ENCODE peak calls at places on chromosomes 13 and 19, in eight cellular contexts. O is heart right ventricle, P is psoas muscle, G is nucleus accumbens, V is T-helper 1 cell, I is esophagus squamous epithelium, B is left ventricle myocardium superior, D is DMS153. S is an unnamed sample.

GRCh38 chr19:56138069-56138468 is 3.0 kb upstream of the ZNF444 start:
- DNase-seq in O (no peak), P (no peak), G (no peak), V (no peak), I (no peak), B (no peak), D (no peak), S (no peak)

GRCh38 chr19:17075860-17076538 is 422 bp downstream of the MYO9B start:
- DNase-seq in O (peak), P (peak), G (peak), V (peak), I (no peak), B (peak), D (no peak), S (peak)

GRCh38 chr13:109162248-109163051 is 533.0 kb downstream of the MYO16 start:
- DNase-seq in O (no peak), P (no peak), G (no peak), V (no peak), I (no peak), B (no peak), D (peak), S (no peak)

GRCh38 chr19:36257512-36257876 is 42.6 kb downstream of the ZNF146 start:
- DNase-seq in O (peak), P (peak), G (peak), V (no peak), I (no peak), B (peak), D (no peak), S (peak)

GRCh38 chr13:20125129-20125782 is 35.6 kb downstream of the GJA3 start:
- DNase-seq in O (no peak), P (no peak), G (no peak), V (no peak), I (no peak), B (no peak), D (no peak), S (no peak)

GRCh38 chr13:108597943-108598342 is 31.5 kb upstream of the MYO16 start:
- DNase-seq in O (no peak), P (no peak), G (no peak), V (no peak), I (no peak), B (no peak), D (no peak), S (no peak)

GRCh38 chr19:16078311-16078758 is 2.0 kb downstream of the TPM4 start:
- DNase-seq in O (no peak), P (no peak), G (no peak), V (no peak), I (no peak), B (no peak), D (no peak), S (no peak)

GRCh38 chr13:93289842-93290241 is 63.2 kb downstream of the GPC6 start:
- DNase-seq in O (no peak), P (no peak), G (no peak), V (no peak), I (no peak), B (no peak), D (no peak), S (no peak)

GRCh38 chr19:55690769-55691545 is 15.9 kb downstream of the EPN1 start:
- DNase-seq in O (no peak), P (peak), G (no peak), V (no peak), I (no peak), B (peak), D (no peak), S (no peak)

GRCh38 chr13:70668293-70668692 is 560.0 kb upstream of the KLHL1 start:
- DNase-seq in O (no peak), P (no peak), G (no peak), V (no peak), I (no peak), B (no peak), D (no peak), S (no peak)

GRCh38 chr19:36528921-36529518 is 949 bp upstream of the ZNF260 start:
- DNase-seq in O (no peak), P (no peak), G (no peak), V (no peak), I (no peak), B (no peak), D (no peak), S (no peak)

GRCh38 chr13:97573011-97573410 is 139.0 kb downstream of the RAP2A start:
- DNase-seq in O (no peak), P (no peak), G (no peak), V (no peak), I (no peak), B (no peak), D (no peak), S (no peak)

GRCh38 chr19:18330865-18331264 is 8.0 kb upstream of the LSM4 start:
- DNase-seq in O (no peak), P (no peak), G (no peak), V (no peak), I (no peak), B (no peak), D (no peak), S (no peak)

GRCh38 chr19:11066326-11066725 is 22.9 kb upstream of the LDLR start:
- DNase-seq in O (no peak), P (no peak), G (no peak), V (no peak), I (no peak), B (no peak), D (no peak), S (no peak)

GRCh38 chr13:33353210-33353609 is 67.7 kb upstream of the STARD13 start:
- DNase-seq in O (peak), P (peak), G (peak), V (no peak), I (no peak), B (peak), D (no peak), S (peak)

GRCh38 chr19:8310342-8311055 is 2.3 kb upstream of the CD320 start:
- DNase-seq in O (no peak), P (peak), G (no peak), V (no peak), I (no peak), B (no peak), D (no peak), S (no peak)

GRCh38 chr13:99404005-99404755 is 97.0 kb upstream of the GPR183 start:
- DNase-seq in O (no peak), P (no peak), G (no peak), V (no peak), I (no peak), B (no peak), D (no peak), S (no peak)

GRCh38 chr13:33264620-33264978 is 21.0 kb downstream of the STARD13 start:
- DNase-seq in O (no peak), P (no peak), G (no peak), V (no peak), I (no peak), B (no peak), D (no peak), S (no peak)

GRCh38 chr13:31476266-31476665 is 263.1 kb upstream of the RXFP2 start:
- DNase-seq in O (no peak), P (no peak), G (no peak), V (no peak), I (no peak), B (peak), D (no peak), S (no peak)

GRCh38 chr13:43865892-43866291 is 13.6 kb downstream of the CCDC122 start:
- DNase-seq in O (no peak), P (no peak), G (no peak), V (no peak), I (no peak), B (no peak), D (no peak), S (no peak)

S was measured in left ventricle myocardium inferior.